ENCODE peak calls at places on chromosomes 7 and 10, in seven cellular contexts. R is heart left ventricle, O is natural killer cell, G is ovary, M is PC-9, V is neural crest cell, S is tibial artery. U is an unnamed sample.

GRCh38 chr10:81920213-81920829 is 45.3 kb downstream of the NRG3 start:
- DNase-seq in V (no peak), O (no peak), G (no peak), M (no peak), S (no peak), R (no peak), U (no peak)

GRCh38 chr7:116670409-116671036 is 1.5 kb upstream of the MET start:
- DNase-seq in G (no peak), O (no peak), R (no peak), M (no peak), S (no peak), V (no peak), U (no peak)

GRCh38 chr10:56586391-56586790 is 225.3 kb upstream of the ZWINT start:
- DNase-seq in O (no peak), M (no peak), R (no peak), S (no peak), V (no peak), G (no peak), U (no peak)

GRCh38 chr7:128090492-128090891 is 59.3 kb upstream of the LRRC4 start:
- DNase-seq in S (no peak), V (no peak), M (no peak), O (no peak), G (no peak), R (peak; percentile 9), U (no peak)

GRCh38 chr7:90413185-90413528 is 9.9 kb downstream of the CLDN12 start:
- DNase-seq in R (no peak), V (no peak), G (no peak), S (no peak), M (no peak), O (no peak), U (no peak)

GRCh38 chr10:100826983-100827818 is 81.8 kb downstream of the PAX2 start:
- DNase-seq in O (peak; percentile 27), M (no peak), S (no peak), R (no peak), G (peak; percentile 38), V (no peak), U (peak; percentile 52)

GRCh38 chr10:31646519-31646918 is 282.1 kb downstream of the ARHGAP12 start:
- DNase-seq in G (no peak), V (no peak), M (no peak), S (no peak), R (no peak), O (no peak), U (no peak)

GRCh38 chr7:36066021-36066664 is 86.9 kb upstream of the EEPD1 start:
- DNase-seq in M (no peak), R (no peak), V (no peak), O (no peak), G (no peak), S (no peak), U (no peak)

GRCh38 chr10:110642980-110643655 is 1.0 kb upstream of the RBM20 start:
- DNase-seq in M (no peak), G (no peak), S (no peak), R (no peak), O (no peak), V (no peak), U (no peak)

GRCh38 chr10:53839437-53840039 is 961.5 kb downstream of the PCDH15 start:
- DNase-seq in M (no peak), V (no peak), O (no peak), G (no peak), S (no peak), R (no peak), U (no peak)

GRCh38 chr7:33686001-33686591 is 219.2 kb upstream of the BMPER start:
- DNase-seq in V (no peak), S (no peak), O (no peak), M (no peak), R (no peak), G (no peak), U (no peak)

GRCh38 chr7:99824091-99824490 is 3.7 kb upstream of the CYP3A43 start:
- DNase-seq in G (no peak), R (no peak), O (no peak), M (no peak), S (no peak), V (no peak), U (no peak)

GRCh38 chr10:110214380-110214826 is 7.0 kb downstream of the MXI1 start:
- DNase-seq in S (no peak), O (no peak), R (no peak), V (no peak), M (no peak), G (no peak), U (no peak)

GRCh38 chr10:46255696-46256355 is 31.0 kb upstream of the ANTXRL start:
- DNase-seq in O (no peak), M (peak; percentile 40), V (peak; percentile 55), R (peak; percentile 88), G (peak; percentile 51), S (peak; percentile 68), U (no peak)

GRCh38 chr7:111357691-111358090 is 204.6 kb downstream of the IMMP2L start:
- DNase-seq in V (no peak), M (peak; percentile 77), R (no peak), G (no peak), S (no peak), O (no peak), U (no peak)

GRCh38 chr7:50119815-50120637 is 27.0 kb upstream of the ZPBP start:
- DNase-seq in V (no peak), M (no peak), R (no peak), G (no peak), O (no peak), S (no peak), U (no peak)

GRCh38 chr7:4659551-4660286 is 22.4 kb upstream of the FOXK1 start:
- DNase-seq in S (no peak), R (no peak), O (no peak), V (no peak), G (no peak), M (no peak), U (no peak)
- TF ChIP-seq CTCF in S (no peak), R (no peak), O (no peak), V (no peak), G (no peak), M (no peak), U (no peak)

DNA sequence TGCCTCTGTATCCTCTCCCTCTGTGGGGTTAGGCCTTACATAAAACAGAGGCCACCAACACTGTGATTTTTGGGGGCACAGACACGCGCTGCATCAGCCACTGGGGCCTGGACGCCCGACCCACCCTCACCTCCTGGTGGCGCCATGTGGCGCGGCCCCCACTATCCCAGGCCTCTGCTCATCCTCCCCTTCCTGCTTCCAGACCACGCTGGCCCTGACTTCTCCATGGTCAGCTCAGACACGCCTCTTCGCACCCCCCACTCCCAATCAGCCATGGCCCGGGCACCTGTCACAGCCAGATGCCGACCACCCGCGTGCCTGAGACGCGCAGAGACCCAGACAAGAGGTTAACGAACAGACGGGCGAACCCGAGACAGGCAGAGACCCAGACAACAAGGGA is 263.9 kb downstream of the ELFN1 start:
- DNase-seq in O (no peak), V (no peak), S (no peak), G (no peak), R (no peak), M (no peak), U (no peak)
- TF ChIP-seq CTCF in O (no peak), V (no peak), S (no peak), G (no peak), R (no peak), M (no peak), U (no peak)

GRCh38 chr10:47268696-47269095 is 31.3 kb upstream of the GDF10 start:
- DNase-seq in R (no peak), O (no peak), S (no peak), M (no peak), G (no peak), V (no peak), U (no peak)

GRCh38 chr10:47264797-47265281 is 35.2 kb upstream of the GDF10 start:
- DNase-seq in M (no peak), R (no peak), G (no peak), O (no peak), V (no peak), S (no peak), U (no peak)

GRCh38 chr10:47266602-47267001 is 33.4 kb upstream of the GDF10 start:
- DNase-seq in G (no peak), V (no peak), S (no peak), R (no peak), M (no peak), O (no peak), U (no peak)

DNA sequence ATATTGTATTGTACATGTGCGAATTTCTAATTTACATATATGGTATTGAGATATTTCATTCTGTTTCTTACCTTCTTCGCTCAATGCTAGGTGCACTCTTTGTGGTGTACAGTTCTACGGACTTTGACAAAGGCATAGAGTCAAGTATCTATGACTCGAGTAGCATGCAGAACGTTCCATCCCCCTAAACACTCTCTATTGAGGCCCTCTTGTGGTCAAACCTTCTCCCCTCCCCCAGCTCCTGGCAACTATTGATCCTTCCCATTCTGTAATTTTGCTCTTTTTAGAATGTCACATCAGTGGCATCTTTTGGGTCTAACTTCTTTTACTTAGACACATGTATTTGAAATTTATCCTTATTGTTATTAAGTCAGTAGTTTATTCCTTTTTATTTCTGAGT is 30.7 kb upstream of the GDF10 start:
- DNase-seq in G (no peak), M (no peak), O (no peak), S (no peak), V (no peak), R (no peak), U (no peak)
- TF ChIP-seq CTCF in G (no peak), M (no peak), O (no peak), S (no peak), V (peak; percentile 23), R (no peak), U (no peak)

GRCh38 chr7:155533827-155534690 is 12.3 kb downstream of the CNPY1 start:
- DNase-seq in V (peak; percentile 69), O (no peak), S (no peak), R (no peak), M (no peak), G (peak; percentile 44), U (no peak)
- TF ChIP-seq CTCF in V (peak; percentile 70), O (peak; percentile 26), S (no peak), R (peak; percentile 60), M (peak; percentile 57), G (no peak), U (no peak)

GRCh38 chr7:28083159-28083997 is 97.2 kb downstream of the JAZF1 start:
- DNase-seq in G (no peak), R (no peak), M (peak; percentile 43), O (no peak), S (peak; percentile 72), V (no peak), U (no peak)
- TF ChIP-seq CTCF in G (no peak), R (no peak), M (no peak), O (no peak), S (no peak), V (no peak), U (no peak)